ENCODE peak calls at places on chromosome 1, in five cellular contexts. One of them, this sample, is unnamed.

GRCh38 chr1:169106921-169107672 is 607 bp downstream of the ATP1B1 start:
- DNase-seq in endothelial cell: no peak
- DNase-seq in RWPE1: no peak
- DNase-seq in GM20000: no peak
- DNase-seq in body of pancreas: peak
- DNase-seq in this sample: no peak

GRCh38 chr1:92994105-92994712 is 32.9 kb upstream of the DIPK1A start:
- DNase-seq in body of pancreas: peak
- DNase-seq in RWPE1: peak
- DNase-seq in GM20000: peak
- DNase-seq in endothelial cell: peak
- DNase-seq in this sample: peak

GRCh38 chr1:202599669-202600431 is 110.4 kb downstream of the SYT2 start:
- DNase-seq in RWPE1: peak
- DNase-seq in GM20000: peak
- DNase-seq in endothelial cell: peak
- DNase-seq in body of pancreas: peak
- DNase-seq in this sample: peak

GRCh38 chr1:149846042-149846441 is 53.3 kb upstream of the BOLA1 start:
- DNase-seq in RWPE1: no peak
- DNase-seq in endothelial cell: no peak
- DNase-seq in GM20000: no peak
- DNase-seq in body of pancreas: no peak
- DNase-seq in this sample: no peak

GRCh38 chr1:13643017-13643416 is 57.0 kb upstream of the PRDM2 start:
- DNase-seq in body of pancreas: no peak
- DNase-seq in GM20000: no peak
- DNase-seq in RWPE1: no peak
- DNase-seq in endothelial cell: no peak
- DNase-seq in this sample: no peak

GRCh38 chr1:174971466-174971865 is 28.3 kb upstream of the CACYBP start:
- DNase-seq in GM20000: no peak
- DNase-seq in RWPE1: no peak
- DNase-seq in body of pancreas: no peak
- DNase-seq in endothelial cell: no peak
- DNase-seq in this sample: no peak

GRCh38 chr1:153793973-153794615 is 18.9 kb downstream of the SLC27A3 start:
- DNase-seq in body of pancreas: no peak
- DNase-seq in RWPE1: no peak
- DNase-seq in GM20000: no peak
- DNase-seq in endothelial cell: no peak
- DNase-seq in this sample: peak

GRCh38 chr1:94093996-94094395 is 27.0 kb downstream of the ABCA4 start:
- DNase-seq in endothelial cell: no peak
- DNase-seq in GM20000: no peak
- DNase-seq in body of pancreas: no peak
- DNase-seq in RWPE1: no peak
- DNase-seq in this sample: no peak

GRCh38 chr1:226226601-226227000 is 3.1 kb downstream of the MIXL1 start:
- DNase-seq in endothelial cell: no peak
- DNase-seq in RWPE1: no peak
- DNase-seq in GM20000: peak
- DNase-seq in body of pancreas: no peak
- DNase-seq in this sample: no peak

GRCh38 chr1:40042337-40042736 is 1.8 kb downstream of the CAP1 start:
- DNase-seq in RWPE1: no peak
- DNase-seq in endothelial cell: no peak
- DNase-seq in GM20000: no peak
- DNase-seq in body of pancreas: no peak
- DNase-seq in this sample: no peak

GRCh38 chr1:30012455-30013440 is 710.6 kb downstream of the MATN1 start:
- DNase-seq in RWPE1: no peak
- DNase-seq in body of pancreas: no peak
- DNase-seq in endothelial cell: no peak
- DNase-seq in GM20000: no peak
- DNase-seq in this sample: no peak

GRCh38 chr1:171655215-171656116 is 3.0 kb upstream of the MYOC start:
- DNase-seq in GM20000: peak
- DNase-seq in endothelial cell: peak
- DNase-seq in RWPE1: no peak
- DNase-seq in body of pancreas: peak
- DNase-seq in this sample: peak

GRCh38 chr1:54229281-54229891 is 29.4 kb downstream of the MRPL37 start:
- DNase-seq in endothelial cell: no peak
- DNase-seq in RWPE1: peak
- DNase-seq in GM20000: no peak
- DNase-seq in body of pancreas: no peak
- DNase-seq in this sample: no peak

GRCh38 chr1:6033986-6034749 is 11.5 kb upstream of the KCNAB2 start:
- DNase-seq in body of pancreas: peak
- DNase-seq in GM20000: no peak
- DNase-seq in endothelial cell: peak
- DNase-seq in RWPE1: no peak
- DNase-seq in this sample: no peak

GRCh38 chr1:155086856-155087535 is 8.4 kb downstream of the EFNA3 start:
- DNase-seq in body of pancreas: no peak
- DNase-seq in RWPE1: no peak
- DNase-seq in endothelial cell: no peak
- DNase-seq in GM20000: no peak
- DNase-seq in this sample: no peak
- TF ChIP-seq CTCF in body of pancreas: no peak
- TF ChIP-seq CTCF in RWPE1: no peak
- TF ChIP-seq CTCF in endothelial cell: no peak
- TF ChIP-seq CTCF in GM20000: peak
- TF ChIP-seq CTCF in this sample: no peak

GRCh38 chr1:232329103-232329788 is 300.7 kb downstream of the SIPA1L2 start:
- DNase-seq in GM20000: no peak
- DNase-seq in RWPE1: no peak
- DNase-seq in endothelial cell: no peak
- DNase-seq in body of pancreas: no peak
- DNase-seq in this sample: no peak
- TF ChIP-seq CTCF in GM20000: no peak
- TF ChIP-seq CTCF in RWPE1: no peak
- TF ChIP-seq CTCF in endothelial cell: no peak
- TF ChIP-seq CTCF in body of pancreas: no peak
- TF ChIP-seq CTCF in this sample: no peak

DNA sequence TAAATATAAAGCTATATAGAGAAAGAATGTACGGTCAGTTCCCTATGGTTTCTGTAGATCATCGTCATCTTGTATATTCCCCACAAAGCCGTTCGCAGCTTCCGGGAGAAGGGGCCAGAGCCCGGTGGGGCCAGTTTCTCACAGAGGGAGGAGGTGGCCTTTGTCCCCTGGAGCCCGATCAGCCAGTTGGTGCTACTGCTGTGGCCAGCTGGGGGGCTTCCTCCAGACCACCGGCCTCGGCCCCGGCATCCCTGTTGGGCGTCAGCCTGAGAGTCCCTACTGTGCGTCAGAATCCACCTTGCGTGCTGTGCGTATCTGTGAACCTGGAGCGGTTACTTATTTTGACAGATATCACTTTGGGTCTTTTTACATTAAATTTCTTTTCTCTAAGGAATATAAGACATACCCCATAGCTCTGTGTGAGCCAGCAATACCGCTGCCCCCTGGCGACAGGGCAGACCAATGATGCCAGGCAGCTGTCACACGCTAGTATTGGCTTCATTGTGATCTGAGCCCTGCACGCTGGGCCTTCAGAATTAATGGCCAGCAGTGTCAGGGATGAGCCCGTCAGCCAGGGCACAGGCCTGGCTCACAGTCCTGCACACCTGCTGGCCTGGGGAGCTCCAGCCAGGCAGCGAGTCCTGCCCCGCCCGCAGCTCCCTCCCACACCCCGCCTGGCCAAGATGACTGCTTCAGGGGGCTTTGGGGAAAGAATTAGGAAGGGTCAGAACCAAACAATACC is 145.9 kb downstream of the PGBD5 start:
- DNase-seq in GM20000: no peak
- DNase-seq in body of pancreas: peak
- DNase-seq in RWPE1: no peak
- DNase-seq in endothelial cell: no peak
- DNase-seq in this sample: no peak
- TF ChIP-seq CTCF in GM20000: no peak
- TF ChIP-seq CTCF in body of pancreas: no peak
- TF ChIP-seq CTCF in RWPE1: no peak
- TF ChIP-seq CTCF in endothelial cell: no peak
- TF ChIP-seq CTCF in this sample: no peak

GRCh38 chr1:37096523-37096922 is 62.2 kb upstream of the GRIK3 start:
- DNase-seq in GM20000: no peak
- DNase-seq in endothelial cell: peak
- DNase-seq in RWPE1: no peak
- DNase-seq in body of pancreas: no peak
- DNase-seq in this sample: no peak
- TF ChIP-seq CTCF in GM20000: peak
- TF ChIP-seq CTCF in endothelial cell: peak
- TF ChIP-seq CTCF in RWPE1: no peak
- TF ChIP-seq CTCF in body of pancreas: no peak
- TF ChIP-seq CTCF in this sample: no peak

This sample was measured in lower leg skin.